ENCODE peak calls at places on chromosomes 4 and X, in six cellular contexts. A, H, P, O, Y and E are unnamed samples.

GRCh38 chrX:73916931-73917657 is 354.1 kb downstream of the CHIC1 start:
- DNase-seq in A (no peak), H (no peak), P (no peak), O (no peak), Y (no peak), E (peak; percentile 88)

GRCh38 chr4:112234952-112235609 is 3.5 kb downstream of the AP1AR start:
- DNase-seq in A (no peak), H (no peak), P (no peak), O (peak; percentile 66), Y (peak; percentile 38), E (peak; percentile 52)

GRCh38 chr4:40915318-40916217 is 165.8 kb downstream of the NSUN7 start:
- DNase-seq in A (no peak), H (no peak), P (no peak), O (no peak), Y (no peak), E (no peak)

GRCh38 chr4:14333616-14334015 is 668.7 kb upstream of the CPEB2 start:
- DNase-seq in A (no peak), H (no peak), P (no peak), O (no peak), Y (no peak), E (peak; percentile 52)

GRCh38 chrX:111270339-111270738 is at the start of gene CAPN6:
- DNase-seq in A (no peak), H (peak; percentile 41), P (no peak), O (no peak), Y (no peak), E (peak; percentile 59)

GRCh38 chrX:13015536-13016236 is 28.7 kb downstream of the FAM9C start:
- DNase-seq in A (no peak), H (no peak), P (no peak), O (no peak), Y (no peak), E (no peak)

GRCh38 chrX:83145910-83146309 is 362.2 kb upstream of the POU3F4 start:
- DNase-seq in A (no peak), H (no peak), P (no peak), O (no peak), Y (no peak), E (no peak)

GRCh38 chr4:48403358-48403757 is 62.0 kb downstream of the SLAIN2 start:
- DNase-seq in A (peak; percentile 68), H (no peak), P (no peak), O (no peak), Y (no peak), E (no peak)

GRCh38 chr4:8747896-8748575 is 123.6 kb downstream of the HMX1 start:
- DNase-seq in A (peak; percentile 68), H (peak; percentile 9), P (peak; percentile 58), O (no peak), Y (peak; percentile 1), E (no peak)

GRCh38 chrX:129653181-129653984 is 1.4 kb downstream of the APLN start:
- DNase-seq in A (no peak), H (no peak), P (no peak), O (peak; percentile 20), Y (no peak), E (no peak)

GRCh38 chr4:88211473-88212252 is 53.2 kb upstream of the ABCG2 start:
- DNase-seq in A (no peak), H (no peak), P (no peak), O (peak; percentile 33), Y (no peak), E (peak; percentile 26)

GRCh38 chr4:1169171-1169671 is 3.2 kb downstream of the SPON2 start:
- DNase-seq in A (no peak), H (no peak), P (no peak), O (no peak), Y (no peak), E (no peak)

GRCh38 chrX:40098264-40099045 is 697 bp upstream of the BCOR start:
- DNase-seq in A (no peak), H (no peak), P (peak; percentile 89), O (peak; percentile 49), Y (no peak), E (no peak)

GRCh38 chr4:1644906-1645657 is 39.0 kb downstream of the FAM53A start:
- DNase-seq in A (no peak), H (no peak), P (peak; percentile 56), O (peak; percentile 43), Y (no peak), E (peak; percentile 32)

GRCh38 chr4:52244103-52244772 is 193.1 kb downstream of the SPATA18 start:
- DNase-seq in A (no peak), H (no peak), P (no peak), O (no peak), Y (no peak), E (no peak)

GRCh38 chr4:15479913-15480185 is 10.2 kb downstream of the CC2D2A start:
- DNase-seq in A (no peak), H (no peak), P (no peak), O (no peak), Y (no peak), E (no peak)

GRCh38 chr4:128303986-128304385 is 16.4 kb upstream of the PGRMC2 start:
- DNase-seq in A (no peak), H (no peak), P (no peak), O (no peak), Y (no peak), E (no peak)

GRCh38 chr4:132275583-132276121 is 873.4 kb upstream of the PCDH10 start:
- DNase-seq in A (no peak), H (no peak), P (no peak), O (no peak), Y (no peak), E (peak; percentile 57)

GRCh38 chr4:153535735-153536494 is 69.8 kb downstream of the TMEM131L start:
- DNase-seq in A (no peak), H (no peak), P (no peak), O (no peak), Y (no peak), E (no peak)

GRCh38 chr4:96146686-96147085 is 306.8 kb downstream of the PDHA2 start:
- DNase-seq in A (no peak), H (no peak), P (no peak), O (no peak), Y (no peak), E (no peak)

GRCh38 chrX:25536307-25536970 is 520.7 kb upstream of the ARX start:
- DNase-seq in A (no peak), H (no peak), P (no peak), O (no peak), Y (no peak), E (no peak)

GRCh38 chr4:122765702-122766352 is 33.3 kb downstream of the BBS12 start:
- DNase-seq in A (no peak), H (no peak), P (no peak), O (no peak), Y (no peak), E (peak; percentile 81)

GRCh38 chr4:102760645-102761477 is at the start of gene MANBA:
- DNase-seq in A (peak; percentile 90), H (peak; percentile 79), P (peak; percentile 99), O (peak; percentile 89), Y (peak; percentile 71), E (peak; percentile 74)

GRCh38 chr4:156884183-156884582 is 87.4 kb downstream of the PDGFC start:
- DNase-seq in A (no peak), H (no peak), P (no peak), O (no peak), Y (no peak), E (peak; percentile 87)

GRCh38 chrX:13341491-13342101 is 21.7 kb upstream of the ATXN3L start:
- DNase-seq in A (no peak), H (no peak), P (no peak), O (no peak), Y (no peak), E (peak; percentile 39)

GRCh38 chr4:1756079-1756478 is 34.8 kb downstream of the TACC3 start:
- DNase-seq in A (no peak), H (no peak), P (no peak), O (no peak), Y (no peak), E (no peak)

GRCh38 chrX:13396887-13397286 is 77.0 kb upstream of the ATXN3L start:
- DNase-seq in A (no peak), H (no peak), P (no peak), O (no peak), Y (no peak), E (no peak)

DNA sequence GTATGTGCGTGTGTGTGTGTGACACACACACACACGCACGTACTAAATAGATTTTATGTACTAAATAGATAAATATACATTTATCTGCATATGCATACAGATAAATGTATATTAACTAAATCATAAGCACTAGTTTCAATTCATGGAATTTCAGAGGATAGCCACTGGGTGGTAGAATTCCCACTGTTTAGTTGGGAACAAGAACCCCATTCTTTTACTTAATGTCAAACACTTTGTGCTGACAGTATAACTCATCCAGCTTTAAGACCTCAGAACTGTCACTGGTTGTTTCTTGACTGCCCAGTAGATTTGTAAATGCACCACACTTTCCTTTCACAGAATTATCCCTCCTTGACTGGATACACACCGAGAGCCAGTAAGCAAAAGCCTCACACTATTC is 32.5 kb downstream of the PPARGC1A start:
- DNase-seq in A (no peak), H (no peak), P (no peak), O (no peak), Y (no peak), E (no peak)
- TF ChIP-seq CTCF in A (no peak), H (no peak), P (no peak), O (peak; percentile 15), Y (no peak), E (peak; percentile 49)

GRCh38 chr4:30870513-30870912 is 150.3 kb downstream of the PCDH7 start:
- DNase-seq in A (no peak), H (no peak), P (no peak), O (no peak), Y (no peak), E (peak; percentile 13)
- H3K4me1 ChIP-seq in A (no peaks in the 10 kb centered on the region), H (no peaks in the 10 kb centered on the region), P (no peaks in the 10 kb centered on the region), O (peaks cover 18% of the 10 kb centered on the region), Y (no peaks in the 10 kb centered on the region), E (peaks cover 11% of the 10 kb centered on the region)

GRCh38 chr4:7725951-7726350 is 213.7 kb downstream of the AFAP1 start:
- DNase-seq in A (no peak), H (no peak), P (no peak), O (no peak), Y (no peak), E (peak; percentile 71)

GRCh38 chr4:7719354-7720174 is 220.1 kb downstream of the AFAP1 start:
- DNase-seq in A (no peak), H (peak; percentile 83), P (no peak), O (peak; percentile 55), Y (no peak), E (no peak)

GRCh38 chr4:7722716-7723115 is 216.9 kb downstream of the AFAP1 start:
- DNase-seq in A (no peak), H (no peak), P (no peak), O (no peak), Y (no peak), E (no peak)

GRCh38 chr4:7723625-7724024 is 216.0 kb downstream of the AFAP1 start:
- DNase-seq in A (no peak), H (no peak), P (no peak), O (no peak), Y (no peak), E (no peak)

GRCh38 chr4:7721984-7722551 is 217.6 kb downstream of the AFAP1 start:
- DNase-seq in A (no peak), H (no peak), P (no peak), O (no peak), Y (no peak), E (no peak)
- TF ChIP-seq CTCF in A (no peak), H (no peak), P (peak; percentile 19), O (peak; percentile 19), Y (no peak), E (no peak)

DNA sequence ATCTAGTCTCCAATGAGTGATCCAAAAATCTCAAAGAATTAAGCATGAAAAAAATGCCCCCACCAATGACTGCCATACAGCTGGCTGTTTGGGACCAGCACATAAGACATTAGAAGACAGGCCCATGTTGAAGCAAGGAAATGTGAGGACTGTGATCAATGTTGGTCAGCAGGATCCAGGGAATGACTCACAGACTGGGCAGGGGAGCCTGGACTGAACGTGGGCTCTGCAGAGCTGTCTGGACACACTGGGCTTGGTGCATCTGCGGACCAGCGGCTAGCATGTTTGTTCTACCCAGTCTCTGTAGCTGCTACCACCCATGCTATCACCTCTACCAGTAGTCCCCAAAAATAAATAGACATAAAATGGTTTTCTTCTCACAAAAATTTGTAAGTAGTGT is 108.6 kb downstream of the PALLD start:
- DNase-seq in A (no peak), H (no peak), P (no peak), O (no peak), Y (no peak), E (no peak)
- H3K4me1 ChIP-seq in A (peaks cover 33% of the 10 kb centered on the region), H (no peaks in the 10 kb centered on the region), P (no peaks in the 10 kb centered on the region), O (peaks cover 70% of the 10 kb centered on the region), Y (no peaks in the 10 kb centered on the region), E (peaks cover 36% of the 10 kb centered on the region)